ENCODE peak calls at places on chromosomes 2 and 18, in six cellular contexts. One of them, this sample, is unnamed.

GRCh38 chr2:189050110-189050712 is 76.0 kb downstream of the COL3A1 start:
- DNase-seq in stromal cell of bone marrow: no peak
- DNase-seq in cerebellar nuclear complex: no peak
- DNase-seq in uterus: no peak
- DNase-seq in GM23338: no peak
- DNase-seq in left lobe of liver: no peak
- DNase-seq in this sample: no peak

GRCh38 chr18:3455938-3456685 is 6.1 kb downstream of the TGIF1 start:
- DNase-seq in stromal cell of bone marrow: no peak
- DNase-seq in cerebellar nuclear complex: no peak
- DNase-seq in uterus: no peak
- DNase-seq in GM23338: peak
- DNase-seq in left lobe of liver: peak
- DNase-seq in this sample: no peak

GRCh38 chr2:69449906-69450305 is 12.7 kb upstream of the NFU1 start:
- DNase-seq in stromal cell of bone marrow: peak
- DNase-seq in cerebellar nuclear complex: no peak
- DNase-seq in uterus: no peak
- DNase-seq in GM23338: no peak
- DNase-seq in left lobe of liver: no peak
- DNase-seq in this sample: no peak

GRCh38 chr2:173851256-173851655 is 113.9 kb downstream of the SP3 start:
- DNase-seq in stromal cell of bone marrow: peak
- DNase-seq in cerebellar nuclear complex: no peak
- DNase-seq in uterus: peak
- DNase-seq in GM23338: no peak
- DNase-seq in left lobe of liver: peak
- DNase-seq in this sample: peak

GRCh38 chr2:9656270-9656766 is 25.5 kb upstream of the YWHAQ start:
- DNase-seq in stromal cell of bone marrow: peak
- DNase-seq in cerebellar nuclear complex: no peak
- DNase-seq in uterus: no peak
- DNase-seq in GM23338: no peak
- DNase-seq in left lobe of liver: no peak
- DNase-seq in this sample: peak

GRCh38 chr2:99827296-99827999 is 314.9 kb downstream of the AFF3 start:
- DNase-seq in stromal cell of bone marrow: no peak
- DNase-seq in cerebellar nuclear complex: no peak
- DNase-seq in uterus: no peak
- DNase-seq in GM23338: no peak
- DNase-seq in left lobe of liver: no peak
- DNase-seq in this sample: no peak

GRCh38 chr18:55422456-55423185 is 165.4 kb downstream of the TCF4 start:
- DNase-seq in stromal cell of bone marrow: no peak
- DNase-seq in cerebellar nuclear complex: no peak
- DNase-seq in uterus: peak
- DNase-seq in GM23338: no peak
- DNase-seq in left lobe of liver: no peak
- DNase-seq in this sample: no peak

GRCh38 chr2:232628466-232629200 is 4.8 kb upstream of the EFHD1 start:
- DNase-seq in stromal cell of bone marrow: no peak
- DNase-seq in cerebellar nuclear complex: no peak
- DNase-seq in uterus: peak
- DNase-seq in GM23338: no peak
- DNase-seq in left lobe of liver: no peak
- DNase-seq in this sample: no peak

GRCh38 chr2:200466703-200467418 is 43.0 kb downstream of the KCTD18 start:
- DNase-seq in stromal cell of bone marrow: peak
- DNase-seq in cerebellar nuclear complex: no peak
- DNase-seq in uterus: peak
- DNase-seq in GM23338: no peak
- DNase-seq in left lobe of liver: no peak
- DNase-seq in this sample: no peak

GRCh38 chr2:33372940-33373553 is 103.4 kb upstream of the RASGRP3 start:
- DNase-seq in stromal cell of bone marrow: no peak
- DNase-seq in cerebellar nuclear complex: no peak
- DNase-seq in uterus: peak
- DNase-seq in GM23338: peak
- DNase-seq in left lobe of liver: no peak
- DNase-seq in this sample: peak

GRCh38 chr2:112181571-112182290 is 43.5 kb downstream of the FBLN7 start:
- DNase-seq in stromal cell of bone marrow: no peak
- DNase-seq in cerebellar nuclear complex: no peak
- DNase-seq in uterus: no peak
- DNase-seq in GM23338: peak
- DNase-seq in left lobe of liver: no peak
- DNase-seq in this sample: peak

GRCh38 chr2:8028981-8029380 is 652.9 kb upstream of the ID2 start:
- DNase-seq in stromal cell of bone marrow: no peak
- DNase-seq in cerebellar nuclear complex: no peak
- DNase-seq in uterus: no peak
- DNase-seq in GM23338: no peak
- DNase-seq in left lobe of liver: no peak
- DNase-seq in this sample: no peak

GRCh38 chr18:13386891-13387801 is 168.6 kb downstream of the LDLRAD4 start:
- DNase-seq in stromal cell of bone marrow: no peak
- DNase-seq in cerebellar nuclear complex: no peak
- DNase-seq in uterus: no peak
- DNase-seq in GM23338: no peak
- DNase-seq in left lobe of liver: peak
- DNase-seq in this sample: peak

GRCh38 chr2:29212009-29212408 is 96.8 kb downstream of the CLIP4 start:
- DNase-seq in stromal cell of bone marrow: no peak
- DNase-seq in cerebellar nuclear complex: no peak
- DNase-seq in uterus: no peak
- DNase-seq in GM23338: no peak
- DNase-seq in left lobe of liver: no peak
- DNase-seq in this sample: peak

GRCh38 chr2:62291517-62292137 is 95.7 kb downstream of the B3GNT2 start:
- DNase-seq in stromal cell of bone marrow: no peak
- DNase-seq in cerebellar nuclear complex: no peak
- DNase-seq in uterus: no peak
- DNase-seq in GM23338: no peak
- DNase-seq in left lobe of liver: no peak
- DNase-seq in this sample: no peak

GRCh38 chr18:62523631-62524442 is 1.0 kb downstream of the ZCCHC2 start:
- DNase-seq in stromal cell of bone marrow: no peak
- DNase-seq in cerebellar nuclear complex: no peak
- DNase-seq in uterus: peak
- DNase-seq in GM23338: peak
- DNase-seq in left lobe of liver: peak
- DNase-seq in this sample: peak

GRCh38 chr2:198441246-198441645 is 636.9 kb downstream of the PLCL1 start:
- DNase-seq in stromal cell of bone marrow: no peak
- DNase-seq in cerebellar nuclear complex: no peak
- DNase-seq in uterus: no peak
- DNase-seq in GM23338: no peak
- DNase-seq in left lobe of liver: no peak
- DNase-seq in this sample: no peak

GRCh38 chr2:60998628-60999545 is 18.6 kb upstream of the PEX13 start:
- DNase-seq in stromal cell of bone marrow: peak
- DNase-seq in cerebellar nuclear complex: no peak
- DNase-seq in uterus: no peak
- DNase-seq in GM23338: peak
- DNase-seq in left lobe of liver: no peak
- DNase-seq in this sample: peak

GRCh38 chr2:69217333-69218080 is 169.5 kb downstream of the GFPT1 start:
- DNase-seq in stromal cell of bone marrow: no peak
- DNase-seq in cerebellar nuclear complex: no peak
- DNase-seq in uterus: no peak
- DNase-seq in GM23338: no peak
- DNase-seq in left lobe of liver: no peak
- DNase-seq in this sample: no peak

GRCh38 chr2:240619506-240620148 is 5.7 kb upstream of the GPR35 start:
- DNase-seq in stromal cell of bone marrow: no peak
- DNase-seq in cerebellar nuclear complex: no peak
- DNase-seq in uterus: peak
- DNase-seq in GM23338: no peak
- DNase-seq in left lobe of liver: peak
- DNase-seq in this sample: peak

GRCh38 chr2:7037340-7038333 is 120.4 kb downstream of the RNF144A start:
- DNase-seq in stromal cell of bone marrow: peak
- DNase-seq in cerebellar nuclear complex: no peak
- DNase-seq in uterus: peak
- DNase-seq in GM23338: peak
- DNase-seq in left lobe of liver: no peak
- DNase-seq in this sample: peak

GRCh38 chr2:63834401-63834800 is 7.3 kb upstream of the UGP2 start:
- DNase-seq in stromal cell of bone marrow: no peak
- DNase-seq in cerebellar nuclear complex: no peak
- DNase-seq in uterus: no peak
- DNase-seq in GM23338: no peak
- DNase-seq in left lobe of liver: no peak
- DNase-seq in this sample: no peak

GRCh38 chr2:137437386-137437785 is 526.9 kb upstream of the HNMT start:
- DNase-seq in stromal cell of bone marrow: no peak
- DNase-seq in cerebellar nuclear complex: no peak
- DNase-seq in uterus: no peak
- DNase-seq in GM23338: no peak
- DNase-seq in left lobe of liver: no peak
- DNase-seq in this sample: no peak

GRCh38 chr2:185374878-185375277 is 363.7 kb upstream of the FSIP2 start:
- DNase-seq in stromal cell of bone marrow: no peak
- DNase-seq in cerebellar nuclear complex: no peak
- DNase-seq in uterus: no peak
- DNase-seq in GM23338: no peak
- DNase-seq in left lobe of liver: no peak
- DNase-seq in this sample: no peak

GRCh38 chr2:187126247-187127005 is 277.5 kb upstream of the ZSWIM2 start:
- DNase-seq in stromal cell of bone marrow: no peak
- DNase-seq in cerebellar nuclear complex: no peak
- DNase-seq in uterus: no peak
- DNase-seq in GM23338: no peak
- DNase-seq in left lobe of liver: no peak
- DNase-seq in this sample: no peak

GRCh38 chr2:218262631-218263586 is 2.1 kb downstream of the GPBAR1 start:
- DNase-seq in stromal cell of bone marrow: no peak
- DNase-seq in cerebellar nuclear complex: no peak
- DNase-seq in uterus: no peak
- DNase-seq in GM23338: no peak
- DNase-seq in left lobe of liver: no peak
- DNase-seq in this sample: no peak

GRCh38 chr2:191666733-191667132 is 11.2 kb upstream of the NABP1 start:
- DNase-seq in stromal cell of bone marrow: no peak
- DNase-seq in cerebellar nuclear complex: no peak
- DNase-seq in uterus: no peak
- DNase-seq in GM23338: peak
- DNase-seq in left lobe of liver: no peak
- DNase-seq in this sample: no peak

GRCh38 chr2:78861546-78861945 is 164.0 kb upstream of the REG3G start:
- DNase-seq in stromal cell of bone marrow: no peak
- DNase-seq in cerebellar nuclear complex: no peak
- DNase-seq in uterus: no peak
- DNase-seq in GM23338: peak
- DNase-seq in left lobe of liver: no peak
- DNase-seq in this sample: no peak

GRCh38 chr2:230933521-230934180 is 8.6 kb upstream of the GPR55 start:
- DNase-seq in stromal cell of bone marrow: no peak
- DNase-seq in cerebellar nuclear complex: no peak
- DNase-seq in uterus: no peak
- DNase-seq in GM23338: no peak
- DNase-seq in left lobe of liver: no peak
- DNase-seq in this sample: peak

GRCh38 chr18:49880656-49881055 is 67.3 kb upstream of the ACAA2 start:
- DNase-seq in stromal cell of bone marrow: no peak
- DNase-seq in cerebellar nuclear complex: no peak
- DNase-seq in uterus: no peak
- DNase-seq in GM23338: no peak
- DNase-seq in left lobe of liver: no peak
- DNase-seq in this sample: no peak

GRCh38 chr2:126995652-126996377 is 97.1 kb downstream of the TEX51 start:
- DNase-seq in stromal cell of bone marrow: no peak
- DNase-seq in cerebellar nuclear complex: no peak
- DNase-seq in uterus: no peak
- DNase-seq in GM23338: no peak
- DNase-seq in left lobe of liver: no peak
- DNase-seq in this sample: no peak

GRCh38 chr2:54903736-54904554 is 146.3 kb downstream of the RTN4 start:
- DNase-seq in stromal cell of bone marrow: peak
- DNase-seq in cerebellar nuclear complex: no peak
- DNase-seq in uterus: peak
- DNase-seq in GM23338: no peak
- DNase-seq in left lobe of liver: no peak
- DNase-seq in this sample: no peak

GRCh38 chr18:58216071-58216471 is 172.0 kb downstream of the NEDD4L start:
- DNase-seq in stromal cell of bone marrow: no peak
- DNase-seq in cerebellar nuclear complex: no peak
- DNase-seq in uterus: peak
- DNase-seq in GM23338: peak
- DNase-seq in left lobe of liver: no peak
- DNase-seq in this sample: peak

GRCh38 chr18:48660346-48661228 is 121.8 kb downstream of the CTIF start:
- DNase-seq in stromal cell of bone marrow: no peak
- DNase-seq in cerebellar nuclear complex: no peak
- DNase-seq in uterus: peak
- DNase-seq in GM23338: no peak
- DNase-seq in left lobe of liver: peak
- DNase-seq in this sample: no peak

This sample was measured in endodermal cell.